ENCODE peak calls at places on chromosomes 2 and 18, in four cellular contexts. Q, F, W and V are unnamed samples.

GRCh38 chr2:233480490-233481202 is 85.9 kb downstream of the USP40 start:
- DNase-seq in F (peak; percentile 22), Q (no peak), W (no peak), V (peak; percentile 24)

GRCh38 chr2:121596221-121597080 is 52.8 kb downstream of the CLASP1 start:
- DNase-seq in F (peak; percentile 41), W (peak; percentile 76), Q (no peak), V (peak; percentile 56)

GRCh38 chr2:199100326-199101110 is 357.2 kb downstream of the SATB2 start:
- DNase-seq in F (no peak), Q (no peak), W (no peak), V (no peak)

GRCh38 chr2:128359841-128360240 is 41.2 kb upstream of the HS6ST1 start:
- DNase-seq in Q (peak; percentile 5), F (no peak), W (no peak), V (no peak)

GRCh38 chr2:48454504-48454903 is 75.5 kb upstream of the STON1 start:
- DNase-seq in F (no peak), Q (no peak), W (no peak), V (no peak)

GRCh38 chr2:205563646-205564045 is 118.7 kb upstream of the NRP2 start:
- DNase-seq in W (no peak), F (peak; percentile 73), Q (no peak), V (peak; percentile 61)

GRCh38 chr2:103552775-103553174 is 790.9 kb downstream of the TMEM182 start:
- DNase-seq in F (no peak), W (no peak), Q (no peak), V (no peak)

GRCh38 chr2:221774136-221774535 is 202.0 kb upstream of the EPHA4 start:
- DNase-seq in F (no peak), W (peak; percentile 80), Q (no peak), V (no peak)

GRCh38 chr2:65835106-65835505 is 402.7 kb upstream of the SPRED2 start:
- DNase-seq in F (no peak), W (no peak), Q (no peak), V (no peak)

GRCh38 chr2:147430408-147430807 is 414.4 kb upstream of the ACVR2A start:
- DNase-seq in F (no peak), Q (no peak), W (no peak), V (no peak)

GRCh38 chr2:42457011-42457410 is 36.8 kb downstream of the KCNG3 start:
- DNase-seq in F (no peak), W (peak; percentile 40), Q (no peak), V (no peak)

GRCh38 chr18:12377556-12378553 is 828 bp upstream of the AFG3L2 start:
- DNase-seq in F (peak; percentile 94), Q (no peak), W (no peak), V (no peak)

GRCh38 chr2:110099036-110099420 is 16.6 kb downstream of the MALL start:
- DNase-seq in Q (no peak), F (no peak), W (no peak), V (no peak)

GRCh38 chr18:24878289-24878688 is 417.9 kb downstream of the HRH4 start:
- DNase-seq in F (no peak), W (peak; percentile 17), Q (no peak), V (peak; percentile 45)

GRCh38 chr18:48649231-48649630 is 110.4 kb downstream of the CTIF start:
- DNase-seq in W (no peak), F (no peak), Q (no peak), V (no peak)

GRCh38 chr2:67560818-67561221 is 163.7 kb downstream of the ETAA1 start:
- DNase-seq in Q (no peak), W (no peak), F (no peak), V (no peak)

GRCh38 chr2:68280316-68280715 is 28.0 kb upstream of the PPP3R1 start:
- DNase-seq in F (no peak), W (no peak), Q (no peak), V (no peak)

GRCh38 chr18:57026316-57026715 is 120.6 kb upstream of the BOD1L2 start:
- DNase-seq in W (no peak), Q (no peak), F (no peak), V (no peak)

GRCh38 chr18:57621252-57621607 is 406 bp downstream of the NARS1 start:
- DNase-seq in W (no peak), Q (no peak), F (peak; percentile 45), V (peak; percentile 74)

GRCh38 chr2:6081542-6081872 is 389.3 kb downstream of the SOX11 start:
- DNase-seq in W (no peak), Q (no peak), F (no peak), V (no peak)